ENCODE peak calls at places on chromosome 19, in five cellular contexts. H is suprapubic skin, J is GM12891, I is transverse colon, A is H1. X is an unnamed sample.

GRCh38 chr19:54186934-54187381 is 2.4 kb downstream of the MBOAT7 start:
- DNase-seq in H (no peak), A (no peak), I (peak), J (no peak), X (no peak)

GRCh38 chr19:31226536-31226935 is 122.7 kb downstream of the TSHZ3 start:
- DNase-seq in A (no peak), H (no peak), J (no peak), I (no peak), X (no peak)

GRCh38 chr19:53696951-53697350 is 65.2 kb downstream of the DPRX start:
- DNase-seq in A (no peak), I (no peak), J (no peak), H (no peak), X (peak)

GRCh38 chr19:38417146-38417543 is 8.9 kb downstream of the RASGRP4 start:
- DNase-seq in J (no peak), H (no peak), I (no peak), A (no peak), X (no peak)

GRCh38 chr19:16247353-16248182 is 49.9 kb downstream of the AP1M1 start:
- DNase-seq in A (peak), H (peak), I (peak), J (peak), X (peak)

GRCh38 chr19:55146648-55147218 is 2.3 kb downstream of the TNNT1 start:
- DNase-seq in I (no peak), J (no peak), A (peak), H (no peak), X (peak)

GRCh38 chr19:46371371-46371901 is 24.5 kb downstream of the PPP5C start:
- DNase-seq in A (no peak), J (no peak), H (peak), I (no peak), X (peak)

GRCh38 chr19:17220207-17220758 is 5.1 kb downstream of the USE1 start:
- DNase-seq in I (peak), H (no peak), J (no peak), A (no peak), X (no peak)

GRCh38 chr19:37997911-37998344 is 90.9 kb downstream of the SIPA1L3 start:
- DNase-seq in I (no peak), A (no peak), H (no peak), J (no peak), X (no peak)

GRCh38 chr19:33177417-33177976 is 16.6 kb upstream of the LRP3 start:
- DNase-seq in A (no peak), H (no peak), I (no peak), J (no peak), X (peak)

GRCh38 chr19:13234518-13234917 is 84.3 kb downstream of the IER2 start:
- DNase-seq in I (peak), H (no peak), A (peak), J (peak), X (peak)

GRCh38 chr19:29715695-29716581 is 877 bp upstream of the C19orf12 start:
- DNase-seq in I (peak), A (no peak), H (no peak), J (no peak), X (peak)

GRCh38 chr19:30717381-30717780 is 345.2 kb downstream of the ZNF536 start:
- DNase-seq in I (no peak), A (no peak), H (no peak), J (no peak), X (no peak)

GRCh38 chr19:54229146-54229545 is 6.3 kb upstream of the LILRB3 start:
- DNase-seq in I (no peak), H (peak), A (no peak), J (no peak), X (no peak)

GRCh38 chr19:51103811-51104470 is 4.3 kb downstream of the CTU1 start:
- DNase-seq in H (no peak), I (no peak), A (no peak), J (no peak), X (peak)
- TF ChIP-seq POLR2AphosphoS5 in H (no peak), I (no peak), A (no peak), J (no peak), X (no peak)

GRCh38 chr19:41887711-41888382 is 4.9 kb downstream of the ARHGEF1 start:
- DNase-seq in J (no peak), I (peak), A (peak), H (no peak), X (peak)
- TF ChIP-seq POLR2AphosphoS5 in J (no peak), I (no peak), A (no peak), H (no peak), X (no peak)

DNA sequence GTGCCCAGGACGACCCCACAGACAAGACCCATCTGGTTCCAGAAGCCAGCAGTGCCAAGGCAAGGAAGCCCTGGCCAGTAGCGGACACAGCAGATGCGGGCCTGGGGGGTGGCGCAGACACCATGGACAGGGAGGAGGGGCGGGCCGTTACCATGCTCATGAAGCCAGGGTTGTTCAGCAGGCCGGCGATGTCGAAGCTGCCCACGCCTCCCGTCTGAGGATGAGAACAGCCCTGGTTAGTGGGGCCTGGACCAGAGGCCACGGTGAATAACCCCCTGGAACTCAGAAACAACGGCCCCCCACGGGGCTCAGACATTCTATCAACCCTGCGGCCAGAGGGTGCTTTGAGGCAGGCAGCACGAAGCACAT is 21.5 kb upstream of the SLC39A3 start:
- DNase-seq in I (no peak), A (no peak), H (no peak), J (no peak), X (no peak)
- TF ChIP-seq POLR2AphosphoS5 in I (no peak), A (no peak), H (no peak), J (no peak), X (no peak)

GRCh38 chr19:5718579-5719273 is 1.2 kb downstream of the LONP1 start:
- DNase-seq in H (no peak), A (no peak), J (peak), I (no peak), X (no peak)
- TF ChIP-seq POLR2AphosphoS5 in H (no peak), A (no peak), J (peak), I (no peak), X (no peak)

DNA sequence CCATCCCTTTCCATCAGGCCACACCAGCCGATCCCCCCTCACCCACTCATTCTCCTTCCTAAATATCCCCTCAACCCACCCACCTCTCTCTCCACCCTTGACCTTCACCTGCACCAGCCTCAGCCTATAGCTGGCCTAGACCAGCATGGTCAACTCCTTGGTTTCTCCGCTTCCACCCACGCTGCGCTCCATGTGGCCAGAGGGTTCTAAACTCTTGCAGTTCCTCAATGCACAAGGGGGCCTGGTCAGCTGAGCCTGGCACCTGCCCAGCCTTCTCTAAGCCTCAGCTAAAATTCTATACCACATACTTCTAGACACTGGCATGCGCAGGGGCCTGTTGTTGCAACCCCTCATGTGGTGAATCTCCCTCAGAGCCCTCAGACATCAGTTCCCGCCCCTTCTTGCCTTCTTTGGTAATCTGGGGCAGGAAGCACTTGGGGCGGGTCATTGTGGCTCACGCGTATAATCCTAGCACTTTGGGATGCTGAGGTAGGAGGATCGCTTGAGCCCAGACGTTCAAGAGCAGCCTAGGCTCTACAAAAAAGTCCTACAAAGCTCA is 19.7 kb upstream of the LDLR start:
- DNase-seq in J (no peak), H (no peak), I (no peak), A (no peak), X (peak)
- TF ChIP-seq POLR2AphosphoS5 in J (no peak), H (no peak), I (no peak), A (no peak), X (no peak)

X was measured in GM23338.